ENCODE peak calls at places on chromosomes 7 and 10, in eight cellular contexts. S is globus pallidus, Q is C1 segment of cervical spinal cord, R is A172, V is T follicular helper cell, J is mucosa of descending colon, D is heart left ventricle, B is fibroblast of mammary gland. N is an unnamed sample.

GRCh38 chr7:16347461-16348192 is 73.7 kb downstream of the CRPPA start:
- DNase-seq in S (no peak), Q (no peak), R (peak), V (no peak), J (no peak), D (no peak), B (peak), N (peak)

GRCh38 chr7:151315038-151315655 is 26.5 kb upstream of the NUB1 start:
- DNase-seq in S (peak), Q (peak), R (peak), V (peak), J (no peak), D (peak), B (peak), N (peak)

GRCh38 chr7:75951506-75951905 is 36.6 kb downstream of the POR start:
- DNase-seq in S (no peak), Q (no peak), R (peak), V (no peak), J (no peak), D (peak), B (peak), N (peak)

GRCh38 chr10:31020128-31020527 is 11.5 kb downstream of the ZNF438 start:
- DNase-seq in S (peak), Q (no peak), R (no peak), V (no peak), J (no peak), D (no peak), B (no peak), N (no peak)

GRCh38 chr7:47149208-47149864 is 432.6 kb downstream of the TNS3 start:
- DNase-seq in S (no peak), Q (no peak), R (no peak), V (no peak), J (no peak), D (no peak), B (no peak), N (no peak)

GRCh38 chr10:6406220-6407033 is 173.6 kb downstream of the PRKCQ start:
- DNase-seq in S (no peak), Q (no peak), R (peak), V (no peak), J (no peak), D (no peak), B (peak), N (peak)

GRCh38 chr10:25747038-25747437 is 187.0 kb upstream of the MYO3A start:
- DNase-seq in S (no peak), Q (no peak), R (peak), V (no peak), J (no peak), D (no peak), B (no peak), N (no peak)

GRCh38 chr10:35567951-35568350 is 37.2 kb upstream of the GJD4 start:
- DNase-seq in S (no peak), Q (no peak), R (no peak), V (no peak), J (no peak), D (no peak), B (no peak), N (no peak)

GRCh38 chr7:54961391-54961790 is 57.4 kb upstream of the EGFR start:
- DNase-seq in S (no peak), Q (no peak), R (no peak), V (no peak), J (no peak), D (no peak), B (no peak), N (no peak)

GRCh38 chr10:33087142-33087541 is 129.1 kb upstream of the ITGB1 start:
- DNase-seq in S (no peak), Q (no peak), R (no peak), V (no peak), J (no peak), D (no peak), B (no peak), N (no peak)

GRCh38 chr10:101075775-101076174 is 14.0 kb downstream of the KAZALD1 start:
- DNase-seq in S (no peak), Q (no peak), R (no peak), V (no peak), J (no peak), D (no peak), B (no peak), N (no peak)

GRCh38 chr7:101125989-101126650 is 784 bp upstream of the SERPINE1 start:
- DNase-seq in S (peak), Q (no peak), R (peak), V (no peak), J (peak), D (peak), B (peak), N (peak)

GRCh38 chr7:131498237-131498885 is 58.1 kb downstream of the PODXL start:
- DNase-seq in S (no peak), Q (no peak), R (no peak), V (no peak), J (no peak), D (no peak), B (peak), N (peak)

GRCh38 chr10:91698258-91698657 is 65.4 kb upstream of the PPP1R3C start:
- DNase-seq in S (no peak), Q (no peak), R (no peak), V (no peak), J (no peak), D (no peak), B (no peak), N (no peak)

GRCh38 chr7:117169907-117170306 is 153.0 kb downstream of the WNT2 start:
- DNase-seq in S (no peak), Q (no peak), R (peak), V (no peak), J (no peak), D (peak), B (no peak), N (no peak)

GRCh38 chr7:16967174-16967868 is 85.5 kb upstream of the AGR3 start:
- DNase-seq in S (no peak), Q (no peak), R (no peak), V (no peak), J (no peak), D (no peak), B (peak), N (peak)

GRCh38 chr10:377228-377627 is 242.0 kb downstream of the ZMYND11 start:
- DNase-seq in S (no peak), Q (no peak), R (no peak), V (no peak), J (no peak), D (no peak), B (no peak), N (no peak)

GRCh38 chr10:72238392-72239175 is 22.5 kb upstream of the ASCC1 start:
- DNase-seq in S (no peak), Q (no peak), R (no peak), V (no peak), J (no peak), D (no peak), B (no peak), N (no peak)

GRCh38 chr10:69499726-69500689 is 48.7 kb downstream of the TSPAN15 start:
- DNase-seq in S (no peak), Q (no peak), R (no peak), V (no peak), J (no peak), D (no peak), B (no peak), N (no peak)

GRCh38 chr10:3014968-3015367 is 52.4 kb upstream of the PFKP start:
- DNase-seq in S (no peak), Q (no peak), R (no peak), V (no peak), J (no peak), D (no peak), B (peak), N (no peak)

N was measured in GM23248.